ENCODE peak calls at places on chromosomes 12 and 14, in four cellular contexts. S is testis, R is tibial nerve, Z is body of pancreas. V is an unnamed sample. For H3K9me3 and H3K4me1, the result is how much of the 10 kb centered on the place peaks cover.

GRCh38 chr14:87409401-87409800 is 583.6 kb downstream of the GALC start:
- DNase-seq in S (no peak), Z (no peak), R (no peak), V (no peak)

GRCh38 chr14:61764342-61765122 is 2.3 kb downstream of the SNAPC1 start:
- DNase-seq in Z (no peak), S (no peak), R (no peak), V (no peak)

GRCh38 chr12:25427328-25428249 is 125.5 kb downstream of the LMNTD1 start:
- DNase-seq in R (no peak), S (no peak), Z (no peak), V (no peak)

GRCh38 chr14:65239143-65239672 is 136.9 kb upstream of the MAX start:
- DNase-seq in S (no peak), Z (no peak), R (no peak), V (no peak)

GRCh38 chr12:45191239-45191638 is 24.7 kb upstream of the ANO6 start:
- DNase-seq in R (no peak), S (no peak), Z (no peak), V (no peak)

GRCh38 chr12:42474391-42474790 is 115.2 kb downstream of the PRICKLE1 start:
- DNase-seq in Z (no peak), S (no peak), R (no peak), V (no peak)

GRCh38 chr12:51915003-51915625 is 7.8 kb downstream of the ACVRL1 start:
- DNase-seq in R (no peak), Z (no peak), S (no peak), V (no peak)

GRCh38 chr14:35347323-35348043 is 55.3 kb downstream of the PSMA6 start:
- DNase-seq in Z (no peak), R (no peak), S (peak), V (no peak)

GRCh38 chr12:68636268-68636667 is 25.6 kb downstream of the RAP1B start:
- DNase-seq in R (no peak), S (no peak), Z (no peak), V (no peak)

GRCh38 chr12:89247541-89247942 is 104.8 kb downstream of the DUSP6 start:
- DNase-seq in Z (no peak), S (no peak), R (no peak), V (no peak)

GRCh38 chr14:41993687-41994086 is 387.0 kb downstream of the LRFN5 start:
- DNase-seq in R (no peak), S (no peak), Z (no peak), V (no peak)
- H3K9me3 ChIP-seq in R (under half), S (under half), Z (under half), V (under half)

GRCh38 chr12:1915082-1915968 is 3.1 kb downstream of the CACNA2D4 start:
- DNase-seq in Z (no peak), S (peak), R (peak), V (no peak)

GRCh38 chr12:1918081-1918874 is at the start of gene CACNA2D4:
- DNase-seq in R (peak), S (peak), Z (no peak), V (no peak)

GRCh38 chr12:1914116-1914911 is 4.1 kb downstream of the CACNA2D4 start:
- DNase-seq in R (peak), S (peak), Z (no peak), V (no peak)

GRCh38 chr12:1917172-1918070 is 1.0 kb downstream of the CACNA2D4 start:
- DNase-seq in S (peak), R (peak), Z (no peak), V (no peak)

DNA sequence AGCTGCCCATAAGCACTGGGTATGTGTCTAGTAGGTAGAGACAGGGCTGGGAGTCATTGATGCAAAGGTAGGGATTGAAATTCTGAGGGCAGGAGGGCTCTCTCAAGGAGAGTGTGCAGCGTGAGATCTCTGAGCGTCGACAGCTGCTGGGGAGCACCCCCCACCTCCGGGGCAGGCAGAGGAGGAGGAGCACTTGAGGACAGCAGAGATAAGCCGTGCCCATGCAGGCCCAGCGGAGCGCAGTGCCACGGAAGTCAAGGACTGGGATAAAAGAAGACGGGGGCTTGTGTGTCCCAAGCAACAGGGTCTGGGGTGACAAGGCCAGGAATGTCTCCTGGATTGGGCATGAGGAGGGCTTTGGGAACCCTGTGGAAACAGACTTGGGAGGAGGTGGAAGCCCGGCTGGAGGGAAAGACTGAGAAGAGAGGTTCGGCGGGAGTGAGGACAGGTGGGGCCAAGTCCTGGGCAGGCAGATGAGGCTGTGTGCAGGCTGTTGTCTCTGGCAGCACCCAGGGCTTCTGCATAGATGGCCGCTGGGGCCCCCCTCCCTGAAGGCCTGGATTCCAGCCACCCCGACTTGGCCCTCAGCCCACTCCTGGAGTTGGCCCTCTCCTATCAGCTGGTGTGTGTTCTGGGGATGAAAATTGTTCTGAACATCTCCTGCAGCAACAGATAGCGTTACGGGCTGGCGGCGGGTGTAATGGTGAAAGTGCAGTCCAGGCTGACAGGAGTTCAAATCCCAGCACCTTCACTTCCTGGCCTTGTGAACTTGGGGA is 1.9 kb downstream of the CACNA2D4 start:
- DNase-seq in R (peak), S (peak), Z (peak), V (no peak)
- H3K4me1 ChIP-seq in R (under half), S (under half), Z (under half), V (under half)

GRCh38 chr14:49867831-49868719 is 15.5 kb upstream of the NEMF start:
- DNase-seq in Z (peak), S (peak), R (peak), V (peak)
- TF ChIP-seq POLR2A in Z (peak), S (no peak), R (peak), V (peak)

GRCh38 chr14:106211489-106211888 is 685.1 kb downstream of the TMEM121 start:
- DNase-seq in R (no peak), S (no peak), Z (no peak), V (no peak)
- H3K9me3 ChIP-seq in R (under half), S (under half), Z (under half), V (under half)

DNA sequence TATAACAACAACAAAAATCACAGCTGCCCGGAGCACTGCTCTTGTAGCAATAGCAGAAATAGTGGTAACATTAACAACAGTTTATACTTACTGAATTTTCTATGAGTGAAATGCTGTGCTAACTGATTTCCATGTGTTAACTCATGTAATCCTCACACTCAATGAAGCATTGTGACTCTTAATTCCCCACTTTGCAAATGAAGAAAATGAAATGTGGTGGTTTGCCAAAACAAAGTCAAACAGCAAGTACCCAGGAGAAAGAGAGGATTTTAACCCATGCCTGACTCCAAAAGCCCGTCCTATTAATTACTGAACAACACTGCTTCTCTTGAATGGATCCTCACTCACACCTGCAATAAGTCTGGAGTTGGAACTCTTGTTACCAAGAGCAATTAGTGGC is 123.5 kb downstream of the MED13L start:
- DNase-seq in Z (no peak), S (no peak), R (no peak), V (no peak)
- H3K4me1 ChIP-seq in Z (under half), S (under half), R (half or more), V (half or more)

DNA sequence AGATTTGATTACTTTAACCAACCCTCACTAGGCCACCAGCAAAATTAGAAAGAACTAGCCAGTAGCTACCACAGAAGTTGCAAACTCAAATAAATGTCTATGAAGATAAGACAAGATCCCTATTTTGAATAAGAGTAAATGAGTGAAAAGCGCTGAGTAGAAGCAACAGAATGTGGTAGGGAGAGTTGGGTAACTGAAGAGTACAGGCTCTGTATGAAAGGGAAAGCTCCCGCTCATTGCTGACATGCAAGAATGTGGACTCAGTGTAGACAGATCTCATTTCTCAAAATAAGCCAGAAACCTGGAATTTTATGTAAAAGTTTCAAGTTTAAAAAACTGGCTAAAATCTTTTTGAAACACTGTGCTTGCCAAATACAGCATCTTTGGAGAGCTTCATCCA is 63.9 kb downstream of the NAV3 start:
- DNase-seq in R (no peak), S (no peak), Z (no peak), V (no peak)
- TF ChIP-seq POLR2A in R (no peak), S (no peak), Z (no peak), V (no peak)

DNA sequence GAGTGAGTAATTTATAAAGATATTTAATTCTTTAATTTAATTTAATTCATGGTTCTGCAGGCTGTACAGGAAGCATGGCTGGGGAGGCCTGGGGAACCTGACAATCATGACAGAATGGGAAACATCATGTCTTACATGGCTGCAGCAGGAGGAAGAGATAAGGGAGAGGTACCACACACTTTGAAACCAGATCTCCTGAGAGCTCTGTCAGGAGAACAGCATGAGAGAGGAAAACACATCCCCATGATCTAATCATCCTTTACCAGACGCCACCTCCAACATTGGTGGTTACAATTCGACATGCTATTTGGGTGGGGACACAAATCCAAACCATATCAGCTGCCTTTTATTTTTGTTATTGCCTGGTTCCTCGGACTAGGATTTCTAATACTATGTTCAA is 928.6 kb downstream of the TMEM121 start:
- DNase-seq in S (no peak), Z (no peak), R (no peak), V (no peak)
- H3K9me3 ChIP-seq in S (under half), Z (under half), R (under half), V (under half)

GRCh38 chr14:104786726-104787675 is 8.5 kb downstream of the AKT1 start:
- DNase-seq in Z (no peak), R (no peak), S (no peak), V (no peak)

GRCh38 chr14:104784218-104784568 is 11.4 kb downstream of the AKT1 start:
- DNase-seq in Z (no peak), R (no peak), S (no peak), V (no peak)

GRCh38 chr14:104786091-104786586 is 9.4 kb downstream of the AKT1 start:
- DNase-seq in R (no peak), S (peak), Z (no peak), V (no peak)

GRCh38 chr14:104784846-104785707 is 10.5 kb downstream of the AKT1 start:
- DNase-seq in S (peak), Z (peak), R (no peak), V (no peak)

GRCh38 chr14:104785708-104786080 is 9.9 kb downstream of the AKT1 start:
- DNase-seq in S (no peak), Z (no peak), R (no peak), V (no peak)
- H3K4me1 ChIP-seq in S (under half), Z (under half), R (half or more), V (under half)

V was measured in gastrocnemius medialis.